ENCODE peak calls at places on chromosomes 11 and 22, in five cellular contexts. L is CD8-positive, alpha-beta memory T cell; M is H9; X is PC-9; A is AG04450. N is an unnamed sample.

GRCh38 chr11:48006301-48006992 is 26.1 kb downstream of the PTPRJ start:
- DNase-seq in X (peak), A (no peak), M (no peak), L (no peak), N (peak)

GRCh38 chr11:122696662-122697061 is 41.1 kb downstream of the UBASH3B start:
- DNase-seq in M (no peak), A (no peak), L (peak), X (no peak), N (no peak)

GRCh38 chr11:57762235-57762866 is 749 bp downstream of the CTNND1 start:
- DNase-seq in X (no peak), L (no peak), M (no peak), A (no peak), N (peak)

GRCh38 chr11:72954860-72955259 is 140.6 kb downstream of the ATG16L2 start:
- DNase-seq in X (no peak), M (no peak), A (no peak), L (no peak), N (no peak)

GRCh38 chr11:35404397-35404775 is 15.0 kb downstream of the SLC1A2 start:
- DNase-seq in L (no peak), M (peak), A (no peak), X (peak), N (no peak)

GRCh38 chr22:41873391-41873790 is 40.5 kb downstream of the SREBF2 start:
- DNase-seq in L (peak), X (no peak), M (no peak), A (no peak), N (no peak)

GRCh38 chr11:88414385-88414861 is 76.9 kb upstream of the CTSC start:
- DNase-seq in M (no peak), L (peak), A (no peak), X (peak), N (peak)

GRCh38 chr22:49789289-49790141 is 38.2 kb downstream of the BRD1 start:
- DNase-seq in A (no peak), M (no peak), L (peak), X (no peak), N (peak)

GRCh38 chr11:17613428-17613962 is 66.4 kb downstream of the OTOG start:
- DNase-seq in L (no peak), X (no peak), A (no peak), M (no peak), N (no peak)

GRCh38 chr11:75263944-75264349 is 23.4 kb downstream of the TPBGL start:
- DNase-seq in L (no peak), M (no peak), A (no peak), X (no peak), N (no peak)

GRCh38 chr11:118735203-118735602 is 55.8 kb upstream of the TREH start:
- DNase-seq in X (no peak), M (no peak), L (no peak), A (no peak), N (no peak)

GRCh38 chr11:112656772-112657428 is 304.3 kb upstream of the NCAM1 start:
- DNase-seq in X (no peak), L (no peak), M (no peak), A (no peak), N (peak)

GRCh38 chr22:34293324-34293723 is 373.0 kb upstream of the LARGE1 start:
- DNase-seq in A (no peak), L (no peak), X (no peak), M (no peak), N (no peak)

GRCh38 chr22:35065183-35065582 is 775 bp upstream of the ISX start:
- DNase-seq in X (no peak), M (no peak), A (no peak), L (no peak), N (no peak)

GRCh38 chr11:9616042-9616640 is 42.7 kb downstream of the WEE1 start:
- DNase-seq in L (no peak), M (no peak), A (no peak), X (no peak), N (no peak)

GRCh38 chr22:30324008-30324730 is 2.6 kb downstream of the TBC1D10A start:
- DNase-seq in A (no peak), M (no peak), X (no peak), L (peak), N (no peak)

GRCh38 chr11:101269990-101270660 is 140.5 kb upstream of the PGR start:
- DNase-seq in L (no peak), M (no peak), X (no peak), A (no peak), N (no peak)

GRCh38 chr11:47403135-47403534 is 5.3 kb upstream of the SLC39A13 start:
- DNase-seq in L (no peak), M (no peak), X (no peak), A (no peak), N (no peak)

GRCh38 chr11:68273056-68273738 is 1.4 kb upstream of the C11orf24 start:
- DNase-seq in A (no peak), M (peak), L (no peak), X (no peak), N (no peak)

GRCh38 chr11:61860054-61860903 is 31.1 kb downstream of the FADS3 start:
- DNase-seq in X (peak), L (no peak), M (no peak), A (no peak), N (peak)

GRCh38 chr11:3920148-3920852 is 64.8 kb downstream of the STIM1 start:
- DNase-seq in M (no peak), A (no peak), L (no peak), X (peak), N (peak)

GRCh38 chr11:36142439-36142838 is 146.8 kb downstream of the COMMD9 start:
- DNase-seq in M (no peak), A (no peak), L (no peak), X (no peak), N (no peak)

GRCh38 chr11:94740083-94740974 is 27.8 kb upstream of the AMOTL1 start:
- DNase-seq in A (no peak), M (peak), L (no peak), X (no peak), N (no peak)
- H3K27ac ChIP-seq in A (no peak), M (no peak), L (no peak), X (peak), N (peak)

GRCh38 chr22:46043816-46044717 is 67.1 kb upstream of the WNT7B start:
- DNase-seq in X (peak), L (no peak), A (no peak), M (peak), N (no peak)

GRCh38 chr22:46046299-46046685 is 69.3 kb upstream of the WNT7B start:
- DNase-seq in M (no peak), L (no peak), A (no peak), X (no peak), N (no peak)

GRCh38 chr22:46045459-46046298 is 68.7 kb upstream of the WNT7B start:
- DNase-seq in A (no peak), X (no peak), L (no peak), M (no peak), N (no peak)

GRCh38 chr22:46043339-46043738 is 66.4 kb upstream of the WNT7B start:
- DNase-seq in A (no peak), M (no peak), L (no peak), X (no peak), N (no peak)

GRCh38 chr22:46044718-46045458 is 67.9 kb upstream of the WNT7B start:
- DNase-seq in M (no peak), X (peak), L (peak), A (no peak), N (no peak)
- H3K27ac ChIP-seq in M (no peak), X (no peak), L (no peak), A (peak), N (peak)

GRCh38 chr11:86484795-86485166 is 110.1 kb downstream of the CCDC81 start:
- DNase-seq in M (no peak), A (no peak), L (no peak), X (no peak), N (no peak)

GRCh38 chr11:86483591-86484163 is 109.0 kb downstream of the CCDC81 start:
- DNase-seq in A (no peak), X (peak), M (no peak), L (no peak), N (no peak)

GRCh38 chr11:86486261-86487030 is 111.8 kb downstream of the CCDC81 start:
- DNase-seq in M (no peak), L (no peak), A (no peak), X (peak), N (no peak)

GRCh38 chr11:86482684-86483083 is 108.0 kb downstream of the CCDC81 start:
- DNase-seq in X (no peak), M (no peak), A (no peak), L (no peak), N (no peak)

DNA sequence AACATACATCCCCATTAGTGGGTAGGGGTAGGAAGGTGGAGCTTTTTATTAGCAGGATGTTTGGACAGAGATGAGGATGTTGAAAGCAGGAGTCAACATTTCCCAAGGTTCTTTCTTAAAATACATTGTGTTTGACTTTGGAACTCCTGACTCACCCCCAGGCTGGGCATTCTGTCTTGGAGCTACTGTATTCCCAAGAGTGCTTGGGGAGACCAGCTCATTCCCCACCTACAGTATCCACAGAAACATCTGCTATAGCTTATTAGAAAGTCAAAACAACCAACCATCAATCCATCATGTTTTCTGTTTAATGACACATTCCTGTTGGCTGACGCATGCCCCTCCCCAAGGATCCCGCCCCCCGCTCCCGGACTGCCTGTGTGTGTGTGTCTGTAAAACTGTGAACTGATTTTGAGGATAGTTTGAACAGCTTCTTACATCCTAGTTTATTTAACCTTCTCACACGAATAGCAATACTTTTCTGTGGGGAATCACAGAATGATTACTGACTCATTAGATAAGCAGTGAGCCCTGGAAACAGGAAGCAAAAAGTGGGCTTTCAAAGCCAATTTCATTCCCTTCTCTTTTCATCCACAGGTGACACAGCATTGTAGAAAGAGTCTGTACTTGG is 109.6 kb downstream of the CCDC81 start:
- DNase-seq in M (no peak), L (no peak), X (peak), A (peak), N (peak)
- H3K27ac ChIP-seq in M (no peak), L (no peak), X (peak), A (peak), N (peak)

GRCh38 chr22:36204641-36205032 is 3.0 kb upstream of the APOL4 start:
- DNase-seq in A (no peak), M (no peak), X (no peak), L (no peak), N (no peak)

GRCh38 chr22:36206255-36206654 is 4.6 kb upstream of the APOL4 start:
- DNase-seq in A (no peak), X (no peak), L (no peak), M (no peak), N (no peak)

GRCh38 chr22:36208162-36208765 is 6.7 kb upstream of the APOL4 start:
- DNase-seq in M (no peak), A (no peak), L (no peak), X (no peak), N (no peak)

GRCh38 chr22:36201630-36202312 is at the start of gene APOL4:
- DNase-seq in M (no peak), A (no peak), L (no peak), X (no peak), N (no peak)

DNA sequence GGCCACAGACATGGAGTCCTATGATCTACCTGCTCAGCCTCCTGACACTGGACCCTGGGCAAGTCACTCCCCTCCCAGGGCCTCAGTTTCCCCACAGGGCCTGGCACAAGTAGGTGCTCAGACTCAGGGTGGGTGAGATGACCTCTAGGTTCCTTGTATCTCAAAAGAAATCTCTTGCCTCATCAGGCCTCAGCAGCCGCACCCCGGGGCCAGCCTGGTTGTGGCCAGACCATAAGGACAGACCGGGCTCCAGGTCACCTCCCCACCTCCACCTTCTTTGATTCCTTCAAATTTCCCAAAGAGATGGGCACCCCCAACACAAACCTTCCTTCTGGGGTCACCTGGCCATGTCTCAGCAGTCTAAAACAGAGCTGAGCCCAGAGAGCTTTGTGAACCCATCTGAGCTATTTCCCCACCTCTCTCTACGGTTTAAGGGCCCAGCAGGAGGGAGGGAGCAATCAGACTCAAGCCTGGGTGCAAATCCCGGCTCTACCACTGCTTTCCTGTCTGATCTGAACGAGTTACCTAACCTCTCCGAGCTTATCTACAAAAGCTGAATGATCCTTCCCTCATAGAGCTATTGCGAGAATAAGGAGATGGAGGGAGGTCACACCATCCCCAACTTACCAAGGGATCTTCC is 2.5 kb upstream of the APOL4 start:
- DNase-seq in L (no peak), X (no peak), M (no peak), A (no peak), N (no peak)
- H3K27ac ChIP-seq in L (no peak), X (no peak), M (no peak), A (no peak), N (no peak)

N was measured in RWPE1.